ENCODE peak calls at places on chromosome 3, in four cellular contexts. J is spleen; Z is endothelial cell of umbilical vein; E is CD8-positive, alpha-beta T cell. C is an unnamed sample. For H3K4me1 and H3K36me3, the result is how much of the 10 kb centered on the place peaks cover.

GRCh38 chr3:20185364-20185732 is 658 bp downstream of the SGO1 start:
- DNase-seq in J (no peak), Z (peak), E (no peak), C (peak)

GRCh38 chr3:122777077-122777476 is 16.6 kb downstream of the HSPBAP1 start:
- DNase-seq in J (no peak), Z (no peak), E (no peak), C (no peak)

GRCh38 chr3:149894211-149894610 is 76.5 kb downstream of the PFN2 start:
- DNase-seq in J (no peak), Z (no peak), E (no peak), C (no peak)

GRCh38 chr3:181210275-181210674 is 220.7 kb upstream of the DNAJC19 start:
- DNase-seq in J (no peak), Z (peak), E (no peak), C (no peak)

GRCh38 chr3:157918402-157918801 is 187.8 kb downstream of the SHOX2 start:
- DNase-seq in J (no peak), Z (no peak), E (no peak), C (no peak)

GRCh38 chr3:7536510-7536909 is 675.6 kb downstream of the GRM7 start:
- DNase-seq in J (no peak), Z (no peak), E (no peak), C (no peak)

GRCh38 chr3:16071246-16071645 is 103.2 kb upstream of the GALNT15 start:
- DNase-seq in J (no peak), Z (no peak), E (no peak), C (no peak)

GRCh38 chr3:123759311-123759710 is 124.8 kb downstream of the MYLK start:
- DNase-seq in J (no peak), Z (no peak), E (no peak), C (no peak)

GRCh38 chr3:142724682-142725351 is 983 bp downstream of the TRPC1 start:
- DNase-seq in J (peak), Z (peak), E (no peak), C (peak)

GRCh38 chr3:164320962-164321361 is 757.3 kb downstream of the SI start:
- DNase-seq in J (no peak), Z (no peak), E (no peak), C (no peak)

GRCh38 chr3:62712776-62713175 is 162.4 kb downstream of the CADPS start:
- DNase-seq in J (no peak), Z (no peak), E (no peak), C (no peak)

GRCh38 chr3:194326192-194327029 is 24.7 kb downstream of the CPN2 start:
- DNase-seq in J (no peak), Z (no peak), E (no peak), C (peak)

GRCh38 chr3:135165260-135165659 is 370.2 kb downstream of the EPHB1 start:
- DNase-seq in J (no peak), Z (no peak), E (no peak), C (no peak)

GRCh38 chr3:31343075-31343474 is 189.7 kb upstream of the STT3B start:
- DNase-seq in J (no peak), Z (no peak), E (no peak), C (no peak)

GRCh38 chr3:188975612-188976314 is 196.0 kb upstream of the TPRG1 start:
- DNase-seq in J (no peak), Z (no peak), E (no peak), C (no peak)

GRCh38 chr3:174498638-174499037 is 360.5 kb upstream of the NAALADL2 start:
- DNase-seq in J (no peak), Z (peak), E (no peak), C (no peak)

GRCh38 chr3:135007622-135008021 is 212.6 kb downstream of the EPHB1 start:
- DNase-seq in J (no peak), Z (peak), E (no peak), C (no peak)

GRCh38 chr3:15875016-15875689 is 77.4 kb upstream of the ANKRD28 start:
- DNase-seq in J (no peak), Z (no peak), E (no peak), C (no peak)

GRCh38 chr3:171415070-171415469 is 45.1 kb downstream of the TNIK start:
- DNase-seq in J (no peak), Z (no peak), E (no peak), C (no peak)

GRCh38 chr3:3800685-3801509 is 1.7 kb downstream of the LRRN1 start:
- DNase-seq in J (peak), Z (no peak), E (no peak), C (peak)

GRCh38 chr3:53238881-53239280 is 16.9 kb downstream of the TKT start:
- DNase-seq in J (no peak), Z (no peak), E (no peak), C (no peak)

GRCh38 chr3:127780536-127781400 is 41.5 kb downstream of the MGLL start:
- DNase-seq in J (no peak), Z (no peak), E (no peak), C (no peak)

GRCh38 chr3:161406594-161407555 is 35.6 kb upstream of the SPTSSB start:
- DNase-seq in J (no peak), Z (no peak), E (no peak), C (no peak)

GRCh38 chr3:150069633-150070032 is 98.9 kb upstream of the PFN2 start:
- DNase-seq in J (no peak), Z (no peak), E (no peak), C (no peak)

GRCh38 chr3:80445053-80445452 is 677.3 kb upstream of the ROBO1 start:
- DNase-seq in J (no peak), Z (no peak), E (no peak), C (no peak)

GRCh38 chr3:119628816-119629445 is 31.2 kb downstream of the PLA1A start:
- DNase-seq in J (no peak), Z (peak), E (no peak), C (no peak)
- H3K4me1 ChIP-seq in J (under half), Z (under half), E (under half), C (under half)

DNA sequence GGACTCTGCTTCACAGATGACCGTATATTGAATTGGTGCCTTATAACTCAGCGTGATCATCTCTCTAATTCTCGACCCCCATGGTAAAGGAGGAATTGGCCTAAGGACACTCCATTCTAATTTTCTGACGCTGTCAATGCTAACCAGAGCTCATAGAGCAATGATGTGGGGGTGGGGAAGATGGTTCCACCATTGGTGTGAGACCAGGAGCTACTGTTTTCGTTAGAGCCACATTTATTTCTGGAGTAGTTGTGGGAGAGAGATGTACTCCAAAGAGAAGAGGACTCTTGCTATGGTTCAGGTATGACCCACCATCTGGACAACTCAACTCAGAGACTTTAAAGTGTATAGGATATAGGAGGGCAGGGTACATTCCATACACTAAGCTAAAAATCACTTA is 16.3 kb downstream of the ZBTB38 start:
- DNase-seq in J (no peak), Z (no peak), E (no peak), C (no peak)
- H3K4me3 ChIP-seq in J (no peak), Z (no peak), E (no peak), C (no peak)

DNA sequence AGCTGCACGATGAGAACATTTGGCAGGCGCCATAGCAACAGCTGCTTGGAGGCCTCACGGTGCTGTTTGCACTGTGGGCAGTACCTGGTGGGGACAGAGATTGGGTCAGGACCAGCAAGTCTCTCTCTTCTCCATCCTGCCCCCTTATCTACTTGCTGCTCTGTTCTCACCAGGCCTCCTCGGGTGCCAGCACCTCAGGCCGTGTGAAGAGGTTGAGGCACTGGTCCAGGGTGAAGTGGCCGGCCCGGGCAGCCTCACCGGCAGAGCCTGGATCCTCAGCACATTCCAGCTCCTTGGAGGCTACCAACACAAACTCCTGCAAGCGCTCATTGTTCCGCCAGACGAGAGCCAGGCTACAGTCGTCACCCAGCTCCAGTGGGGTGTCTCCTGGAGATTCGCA is 6.2 kb upstream of the QARS1 start:
- DNase-seq in J (no peak), Z (no peak), E (no peak), C (no peak)
- H3K36me3 ChIP-seq in J (half or more), Z (half or more), E (half or more), C (under half)

DNA sequence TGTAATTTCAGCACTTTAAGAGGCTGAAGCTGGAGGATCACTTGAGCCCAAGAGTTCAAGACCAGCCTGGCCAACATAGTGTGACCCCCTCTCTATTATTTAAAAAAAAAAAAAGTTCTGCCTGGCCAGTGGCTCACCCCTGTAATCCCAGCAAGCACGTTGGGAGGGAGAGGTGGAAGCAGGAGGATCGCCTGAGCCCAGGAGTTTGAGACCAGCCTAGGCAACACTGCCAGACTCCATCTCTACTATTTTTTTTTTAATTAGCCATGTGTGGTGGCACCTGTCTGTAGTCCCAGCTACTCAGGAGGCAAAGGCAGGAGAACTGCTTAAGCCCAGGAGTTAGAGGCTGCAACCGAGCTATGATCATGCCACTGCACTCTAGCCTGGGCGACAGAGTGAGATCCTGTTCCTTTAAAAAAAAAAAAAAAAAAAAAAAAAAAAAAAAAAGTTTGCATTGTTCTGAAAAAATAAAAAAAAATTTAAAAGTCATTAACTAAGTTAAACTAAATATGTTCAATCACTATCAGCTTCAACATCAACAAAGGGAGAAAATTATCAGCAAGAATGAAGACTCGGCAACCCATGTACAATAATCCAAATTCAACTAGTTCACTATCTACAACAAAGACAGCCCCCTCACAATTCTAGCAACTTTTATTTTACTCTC is 1.9 kb downstream of the RAF1 start:
- DNase-seq in J (peak), Z (no peak), E (no peak), C (no peak)
- H3K4me1 ChIP-seq in J (under half), Z (under half), E (under half), C (under half)

DNA sequence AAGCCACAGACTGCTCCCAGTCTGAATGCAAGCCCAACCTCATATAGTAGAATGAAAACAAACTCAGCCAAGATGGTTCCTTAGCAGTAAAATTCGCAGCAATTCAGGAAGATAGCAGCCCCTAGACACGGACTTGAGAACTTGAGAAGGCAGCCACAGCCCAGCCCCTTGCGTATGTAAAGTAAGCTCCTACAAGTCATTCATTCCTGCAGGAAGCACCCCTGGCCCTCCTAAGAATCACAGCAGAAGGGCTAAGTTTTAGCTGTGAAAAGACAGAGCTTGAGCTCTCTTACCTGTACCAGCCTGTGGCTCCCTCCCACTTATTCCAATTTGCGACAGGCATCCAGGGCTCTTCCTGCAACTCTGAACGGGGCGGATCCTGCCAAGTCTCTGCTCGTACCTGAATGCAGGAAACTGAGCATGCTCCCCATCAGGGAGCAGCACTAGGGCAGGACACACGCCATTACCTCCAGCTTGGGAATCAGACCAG is 136.4 kb downstream of the MAGI1 start:
- DNase-seq in J (no peak), Z (no peak), E (no peak), C (peak)
- H3K4me3 ChIP-seq in J (no peak), Z (no peak), E (no peak), C (no peak)

GRCh38 chr3:120169407-120169806 is 75.2 kb upstream of the GSK3B start:
- DNase-seq in J (no peak), Z (no peak), E (no peak), C (no peak)
- H3K36me3 ChIP-seq in J (under half), Z (under half), E (under half), C (under half)